ENCODE peak calls at places on chromosomes 5 and 9, in seven cellular contexts. P, H, U, D, Y, B and E are unnamed samples.

GRCh38 chr5:149405550-149406202 is 26.6 kb upstream of the IL17B start:
- DNase-seq in B (no peak), U (no peak), Y (no peak), H (no peak), D (no peak), P (no peak), E (no peak)

GRCh38 chr9:76176176-76176575 is 218.1 kb downstream of the RFK start:
- DNase-seq in D (no peak), U (no peak), H (no peak), B (no peak), Y (no peak), P (no peak), E (no peak)

GRCh38 chr9:8978334-8978733 is 1178.8 kb upstream of the DMAC1 start:
- DNase-seq in D (no peak), P (no peak), U (no peak), H (no peak), B (no peak), Y (no peak), E (no peak)

GRCh38 chr5:68534131-68534940 is 318.8 kb downstream of the PIK3R1 start:
- DNase-seq in H (no peak), Y (no peak), P (no peak), D (peak; percentile 83), U (no peak), B (peak; percentile 78), E (no peak)

GRCh38 chr5:13814293-13814692 is 130.2 kb downstream of the DNAH5 start:
- DNase-seq in D (no peak), P (no peak), H (no peak), B (peak; percentile 1), U (no peak), Y (no peak), E (peak; percentile 10)

GRCh38 chr9:88373018-88373417 is 15.2 kb upstream of the SPIN1 start:
- DNase-seq in H (no peak), D (no peak), U (no peak), P (no peak), B (no peak), Y (no peak), E (no peak)

GRCh38 chr9:76808636-76809035 is 44.4 kb downstream of the PCA3 start:
- DNase-seq in H (no peak), D (no peak), P (no peak), B (no peak), Y (no peak), U (no peak), E (no peak)

GRCh38 chr5:36870399-36871040 is 6.0 kb upstream of the NIPBL start:
- DNase-seq in B (peak; percentile 80), U (no peak), Y (no peak), H (no peak), P (peak; percentile 57), D (no peak), E (no peak)

GRCh38 chr5:65100846-65101678 is 332.3 kb downstream of the CWC27 start:
- DNase-seq in H (peak; percentile 59), U (peak; percentile 58), D (no peak), P (peak; percentile 67), Y (peak; percentile 86), B (peak; percentile 92), E (peak; percentile 49)

GRCh38 chr9:122370869-122371467 is at the start of gene PTGS1:
- DNase-seq in Y (no peak), P (no peak), D (no peak), U (no peak), B (no peak), H (peak; percentile 43), E (no peak)

GRCh38 chr5:115542651-115543364 is 1.8 kb downstream of the FEM1C start:
- DNase-seq in U (no peak), P (no peak), D (no peak), Y (no peak), B (no peak), H (no peak), E (no peak)

GRCh38 chr5:88954511-88954910 is 71.5 kb upstream of the MEF2C start:
- DNase-seq in Y (no peak), U (no peak), P (no peak), B (peak; percentile 79), D (no peak), H (no peak), E (no peak)

GRCh38 chr5:172901012-172901780 is 58.0 kb upstream of the RPL26L1 start:
- DNase-seq in Y (no peak), U (no peak), P (peak; percentile 68), D (no peak), H (peak; percentile 82), B (peak; percentile 85), E (no peak)

GRCh38 chr9:77879344-77880089 is 152.1 kb downstream of the GNAQ start:
- DNase-seq in U (no peak), Y (no peak), P (no peak), H (no peak), D (no peak), B (peak; percentile 88), E (peak; percentile 28)

GRCh38 chr9:89880161-89880560 is 275.3 kb downstream of the GADD45G start:
- DNase-seq in D (no peak), H (no peak), P (no peak), U (no peak), B (no peak), Y (peak; percentile 73), E (no peak)

GRCh38 chr9:133771486-133772482 is 33.6 kb upstream of the SARDH start:
- DNase-seq in B (no peak), P (no peak), H (peak; percentile 2), D (peak; percentile 22), U (no peak), Y (peak; percentile 80), E (no peak)

GRCh38 chr5:1772634-1773033 is 27.0 kb downstream of the MRPL36 start:
- DNase-seq in Y (no peak), H (no peak), U (no peak), B (peak; percentile 62), P (peak; percentile 61), D (no peak), E (no peak)

GRCh38 chr9:123997665-123998277 is 13.8 kb upstream of the LHX2 start:
- DNase-seq in H (peak; percentile 44), B (no peak), P (no peak), U (no peak), D (no peak), Y (no peak), E (no peak)

GRCh38 chr5:59039296-59040006 is 456.6 kb downstream of the RAB3C start:
- DNase-seq in H (peak; percentile 71), U (no peak), B (peak; percentile 69), D (peak; percentile 46), P (peak; percentile 50), Y (peak; percentile 87), E (no peak)

GRCh38 chr5:100854594-100854993 is 48.5 kb downstream of the ST8SIA4 start:
- DNase-seq in U (no peak), H (no peak), P (no peak), Y (no peak), D (no peak), B (no peak), E (no peak)

GRCh38 chr9:113588936-113589335 is 125.4 kb downstream of the RGS3 start:
- DNase-seq in H (no peak), B (no peak), P (no peak), Y (no peak), U (no peak), D (no peak), E (no peak)

GRCh38 chr5:13553896-13554295 is 390.6 kb downstream of the DNAH5 start:
- DNase-seq in D (no peak), U (no peak), P (no peak), H (no peak), B (peak; percentile 2), Y (no peak), E (no peak)

GRCh38 chr9:98124637-98125426 is 5.8 kb upstream of the TRIM14 start:
- DNase-seq in U (no peak), D (no peak), Y (no peak), P (no peak), B (no peak), H (no peak), E (no peak)

GRCh38 chr9:110252509-110253139 is 3.7 kb downstream of the TXN start:
- DNase-seq in P (no peak), H (no peak), B (no peak), U (no peak), Y (no peak), D (no peak), E (no peak)

GRCh38 chr9:114184071-114184470 is 28.7 kb downstream of the COL27A1 start:
- DNase-seq in Y (no peak), U (no peak), B (peak; percentile 63), P (peak; percentile 73), D (no peak), H (no peak), E (no peak)

GRCh38 chr9:96514108-96514824 is 64.3 kb downstream of the HABP4 start:
- DNase-seq in B (peak; percentile 94), U (no peak), H (no peak), P (peak; percentile 63), Y (no peak), D (no peak), E (peak; percentile 67)

GRCh38 chr5:141272906-141273305 is 27.7 kb downstream of the PCDHB15 start:
- DNase-seq in D (no peak), Y (no peak), P (no peak), H (no peak), U (no peak), B (no peak), E (no peak)
- TF ChIP-seq CTCF in D (no peak), Y (no peak), P (peak; percentile 25), H (no peak), U (no peak), B (no peak), E (no peak)

GRCh38 chr9:18438300-18438925 is 35.5 kb upstream of the ADAMTSL1 start:
- DNase-seq in H (peak; percentile 51), B (peak; percentile 55), Y (no peak), D (peak; percentile 59), P (peak; percentile 47), U (no peak), E (no peak)

GRCh38 chr9:18442629-18443491 is 31.1 kb upstream of the ADAMTSL1 start:
- DNase-seq in D (peak; percentile 79), U (peak; percentile 63), H (peak; percentile 74), P (peak; percentile 69), Y (peak; percentile 88), B (peak; percentile 91), E (no peak)

GRCh38 chr9:18438951-18439350 is 35.0 kb upstream of the ADAMTSL1 start:
- DNase-seq in P (no peak), D (no peak), H (no peak), Y (no peak), B (no peak), U (no peak), E (no peak)

GRCh38 chr9:18441245-18441644 is 32.7 kb upstream of the ADAMTSL1 start:
- DNase-seq in D (no peak), Y (no peak), H (no peak), B (no peak), U (no peak), P (no peak), E (no peak)

GRCh38 chr9:18437315-18438200 is 36.4 kb upstream of the ADAMTSL1 start:
- DNase-seq in U (no peak), H (peak; percentile 47), P (peak; percentile 80), Y (no peak), B (peak; percentile 63), D (no peak), E (no peak)
- TF ChIP-seq CTCF in U (no peak), H (no peak), P (no peak), Y (no peak), B (no peak), D (no peak), E (no peak)

GRCh38 chr5:176405656-176406435 is 10.5 kb downstream of the CLTB start:
- DNase-seq in P (no peak), Y (no peak), U (no peak), D (no peak), B (no peak), H (no peak), E (no peak)
- TF ChIP-seq CTCF in P (peak; percentile 27), Y (no peak), U (no peak), D (no peak), B (no peak), H (no peak), E (no peak)

GRCh38 chr9:35481347-35481975 is 8.4 kb upstream of the RUSC2 start:
- DNase-seq in Y (no peak), D (no peak), P (peak; percentile 76), B (peak; percentile 79), U (peak; percentile 51), H (peak; percentile 51), E (peak; percentile 42)
- TF ChIP-seq CTCF in Y (peak; percentile 74), D (peak; percentile 42), P (peak; percentile 84), B (peak; percentile 88), U (peak; percentile 81), H (peak; percentile 72), E (peak; percentile 86)